ENCODE peak calls at places on chromosome 1, in seven cellular contexts. E is epithelial cell of proximal tubule, G is progenitor cell of endocrine pancreas, W is GM13976, T is HCT116, C is GM20000, J is GM13977. H is an unnamed sample.
A peak's percentile ranks its signal among the peaks of the same experiment; 100 is the strongest.

GRCh38 chr1:59574085-59574484 is 240.7 kb upstream of the HOOK1 start:
- DNase-seq in E (no peak), G (no peak), W (no peak), T (no peak), C (no peak), J (no peak), H (no peak)

GRCh38 chr1:195686764-195687163 is 921.5 kb downstream of the KCNT2 start:
- DNase-seq in E (no peak), G (no peak), W (no peak), T (no peak), C (no peak), J (no peak), H (no peak)

GRCh38 chr1:46719689-46720088 is 775 bp upstream of the EFCAB14 start:
- DNase-seq in E (no peak), G (no peak), W (no peak), T (no peak), C (no peak), J (no peak), H (no peak)

GRCh38 chr1:230167419-230167852 is 100.4 kb downstream of the GALNT2 start:
- DNase-seq in E (no peak), G (no peak), W (peak; percentile 71), T (peak; percentile 59), C (peak; percentile 56), J (peak; percentile 60), H (peak; percentile 40)

GRCh38 chr1:112026501-112026900 is 37.0 kb upstream of the KCND3 start:
- DNase-seq in E (no peak), G (no peak), W (no peak), T (no peak), C (no peak), J (no peak), H (no peak)

GRCh38 chr1:70674981-70675685 is 264.1 kb downstream of the CTH start:
- DNase-seq in E (no peak), G (no peak), W (no peak), T (no peak), C (no peak), J (no peak), H (no peak)

GRCh38 chr1:40668769-40669525 is 3.5 kb upstream of the RIMS3 start:
- DNase-seq in E (no peak), G (peak; percentile 72), W (peak; percentile 88), T (peak; percentile 61), C (peak; percentile 88), J (peak; percentile 87), H (peak; percentile 93)

GRCh38 chr1:187203257-187203656 is 374.5 kb downstream of the PLA2G4A start:
- DNase-seq in E (no peak), G (no peak), W (no peak), T (peak; percentile 57), C (no peak), J (no peak), H (no peak)

GRCh38 chr1:158810311-158810710 is 20.8 kb upstream of the MNDA start:
- DNase-seq in E (no peak), G (no peak), W (no peak), T (no peak), C (no peak), J (no peak), H (no peak)

GRCh38 chr1:68791800-68792199 is 294.9 kb upstream of the DEPDC1 start:
- DNase-seq in E (no peak), G (no peak), W (no peak), T (peak; percentile 6), C (no peak), J (no peak), H (no peak)

GRCh38 chr1:118151312-118151937 is 33.6 kb downstream of the SPAG17 start:
- DNase-seq in E (no peak), G (peak; percentile 29), W (no peak), T (peak; percentile 39), C (peak; percentile 10), J (peak; percentile 14), H (no peak)

DNA sequence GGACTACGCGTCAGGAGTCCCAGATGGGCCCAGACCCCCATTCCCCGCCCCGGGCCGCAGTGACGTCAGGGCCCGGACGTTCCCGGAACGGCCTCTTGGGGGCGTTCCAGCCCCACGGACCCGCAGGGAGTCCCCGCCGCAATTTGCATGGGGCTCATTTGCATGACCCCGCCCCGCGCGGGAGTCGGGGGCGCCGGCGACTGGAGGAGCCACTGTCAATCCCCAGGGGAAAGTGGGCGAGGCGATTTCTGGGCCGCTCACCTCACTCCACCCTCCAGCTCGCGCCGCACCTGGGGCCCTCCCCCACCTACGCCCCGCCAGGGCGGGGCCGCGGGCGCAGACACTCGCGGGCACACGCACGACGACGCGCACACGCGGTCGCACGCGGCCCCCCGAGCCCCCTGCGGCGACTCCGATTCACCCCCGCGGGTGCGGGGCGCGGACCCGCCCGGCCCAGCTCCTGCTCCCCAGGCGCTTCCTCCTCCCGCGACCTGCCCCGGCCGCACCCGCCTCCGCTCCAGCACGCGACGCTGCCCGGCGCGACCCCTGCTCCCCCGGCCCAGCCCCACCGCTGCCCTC is 13.2 kb downstream of the AGRN start:
- DNase-seq in E (no peak), G (peak; percentile 97), W (peak; percentile 97), T (no peak), C (peak; percentile 99), J (peak; percentile 97), H (peak; percentile 92)
- TF ChIP-seq CTCF in E (peak; percentile 53), G (peak; percentile 80), W (peak; percentile 85), T (peak; percentile 69), C (peak; percentile 76), J (peak; percentile 95), H (peak; percentile 86)

GRCh38 chr1:85275701-85276289 is 637 bp downstream of the BCL10 start:
- DNase-seq in E (no peak), G (no peak), W (peak; percentile 47), T (peak; percentile 33), C (peak; percentile 41), J (peak; percentile 57), H (no peak)

GRCh38 chr1:85274969-85275453 is 1.4 kb downstream of the BCL10 start:
- DNase-seq in E (no peak), G (no peak), W (no peak), T (no peak), C (no peak), J (no peak), H (no peak)

GRCh38 chr1:85277027-85277625 is 694 bp upstream of the BCL10 start:
- DNase-seq in E (no peak), G (no peak), W (no peak), T (no peak), C (no peak), J (no peak), H (no peak)

GRCh38 chr1:85276290-85277026 is at the start of gene BCL10:
- DNase-seq in E (peak; percentile 84), G (peak; percentile 94), W (peak; percentile 98), T (peak; percentile 96), C (peak; percentile 95), J (peak; percentile 96), H (peak; percentile 100)

DNA sequence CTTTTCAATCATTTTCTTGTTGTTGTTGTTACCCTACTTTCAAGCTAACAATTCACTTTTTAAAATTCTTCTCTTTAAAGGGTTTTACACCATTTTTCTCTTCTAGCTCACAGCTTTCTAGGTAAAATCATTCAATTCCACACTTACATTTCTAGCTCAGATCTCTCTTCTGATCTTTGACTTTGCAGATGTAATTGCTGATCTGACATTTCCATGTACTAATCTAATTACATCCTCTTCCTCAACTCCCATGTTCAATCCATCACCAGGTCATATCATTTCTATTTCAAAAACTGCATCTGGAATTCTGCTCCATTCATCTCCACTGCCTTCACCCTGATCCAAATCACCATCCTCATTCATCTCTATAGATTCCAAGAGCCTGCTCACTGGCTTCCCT is 3.0 kb downstream of the BCL10 start:
- DNase-seq in E (no peak), G (no peak), W (no peak), T (no peak), C (no peak), J (no peak), H (no peak)
- TF ChIP-seq CTCF in E (no peak), G (no peak), W (no peak), T (no peak), C (no peak), J (no peak), H (no peak)

GRCh38 chr1:178379807-178380206 is 117.0 kb downstream of the CLEC20A start:
- DNase-seq in E (no peak), G (no peak), W (no peak), T (no peak), C (no peak), J (no peak), H (no peak)
- TF ChIP-seq CTCF in E (peak; percentile 28), G (peak; percentile 43), W (no peak), T (peak; percentile 60), C (no peak), J (peak; percentile 18), H (peak; percentile 38)

DNA sequence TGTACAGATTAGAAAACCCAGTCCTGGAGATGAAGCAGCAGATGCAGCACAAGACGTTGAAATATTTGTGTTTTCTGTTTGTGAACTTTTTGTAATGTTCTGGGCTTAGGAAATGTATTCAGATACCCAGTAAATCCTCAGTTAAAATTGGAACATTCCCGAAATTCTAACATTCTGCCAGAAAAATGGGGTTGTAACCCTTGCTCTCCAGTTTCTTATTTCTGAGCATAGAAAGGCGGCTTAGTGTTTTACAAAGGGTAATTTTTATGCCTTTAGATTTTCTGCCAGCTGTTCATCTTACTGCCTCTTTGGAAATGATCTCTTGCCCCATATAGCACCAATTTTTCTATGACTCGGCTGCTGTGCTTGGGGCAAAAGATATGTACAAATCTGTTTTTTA is 20.6 kb downstream of the DDI2 start:
- DNase-seq in E (no peak), G (no peak), W (no peak), T (no peak), C (no peak), J (no peak), H (no peak)
- TF ChIP-seq CTCF in E (no peak), G (no peak), W (no peak), T (no peak), C (no peak), J (no peak), H (no peak)